ENCODE peak calls at places on chromosome 9, in five cellular contexts. A is HFF-Myc, U is GM13977, L is PC-9, F is HCT116. I is an unnamed sample.

GRCh38 chr9:114681594-114682332 is at the start of gene TEX48:
- DNase-seq in U (peak), F (peak), A (peak), L (peak), I (peak)

GRCh38 chr9:78163834-78164233 is 72.0 kb upstream of the CEP78 start:
- DNase-seq in L (no peak), U (no peak), F (no peak), A (no peak), I (no peak)

GRCh38 chr9:125854553-125855275 is 107.5 kb downstream of the PBX3 start:
- DNase-seq in U (no peak), F (no peak), A (no peak), L (peak), I (no peak)

GRCh38 chr9:2418619-2419018 is 203.0 kb upstream of the VLDLR start:
- DNase-seq in F (no peak), L (no peak), U (no peak), A (peak), I (no peak)

GRCh38 chr9:135612437-135612836 is 26.9 kb downstream of the GLT6D1 start:
- DNase-seq in U (no peak), L (no peak), F (no peak), A (no peak), I (no peak)

GRCh38 chr9:136019681-136020060 is 58.5 kb upstream of the UBAC1 start:
- DNase-seq in L (no peak), F (no peak), A (no peak), U (no peak), I (no peak)

GRCh38 chr9:76374702-76375543 is 19.3 kb downstream of the RFK start:
- DNase-seq in L (peak), U (no peak), F (no peak), A (peak), I (no peak)

GRCh38 chr9:68533678-68534077 is 7.0 kb downstream of the TMEM252 start:
- DNase-seq in U (no peak), F (no peak), L (no peak), A (no peak), I (no peak)

GRCh38 chr9:967436-967835 is 9.0 kb upstream of the DMRT3 start:
- DNase-seq in U (no peak), F (no peak), L (no peak), A (no peak), I (no peak)

DNA sequence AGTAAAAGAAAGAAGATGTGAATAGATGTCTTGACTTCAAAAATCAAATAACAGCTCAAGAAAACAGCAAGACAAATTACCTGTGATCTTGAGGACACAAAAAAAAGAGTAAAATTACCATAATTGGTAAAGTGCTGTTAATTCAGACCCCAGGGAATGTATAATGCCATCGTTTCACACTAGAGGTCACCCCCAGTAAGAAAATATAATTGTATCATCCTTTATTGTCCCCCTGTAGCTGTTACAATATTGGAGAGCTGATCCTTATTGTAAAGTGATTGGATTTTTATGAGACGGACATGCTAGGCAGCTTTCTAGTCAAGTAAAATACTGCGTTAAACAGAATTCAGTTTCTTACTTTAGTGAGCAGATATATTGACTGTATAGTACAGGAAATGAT is 377.0 kb downstream of the TLE1 start:
- DNase-seq in L (no peak), U (no peak), F (no peak), A (no peak), I (no peak)
- TF ChIP-seq CTCF in L (no peak), U (no peak), F (peak), A (no peak), I (no peak)

GRCh38 chr9:127448112-127448805 is 2.9 kb downstream of the RPL12 start:
- DNase-seq in F (no peak), A (no peak), L (no peak), U (no peak), I (no peak)

GRCh38 chr9:127449332-127449966 is 1.8 kb downstream of the RPL12 start:
- DNase-seq in A (no peak), L (no peak), U (no peak), F (no peak), I (no peak)

GRCh38 chr9:127451681-127452480 is 571 bp downstream of the LRSAM1 start:
- DNase-seq in L (peak), F (no peak), A (peak), U (peak), I (peak)

GRCh38 chr9:127450831-127451680 is at the start of the genes LRSAM1 and RPL12:
- DNase-seq in A (peak), L (peak), U (peak), F (peak), I (peak)

DNA sequence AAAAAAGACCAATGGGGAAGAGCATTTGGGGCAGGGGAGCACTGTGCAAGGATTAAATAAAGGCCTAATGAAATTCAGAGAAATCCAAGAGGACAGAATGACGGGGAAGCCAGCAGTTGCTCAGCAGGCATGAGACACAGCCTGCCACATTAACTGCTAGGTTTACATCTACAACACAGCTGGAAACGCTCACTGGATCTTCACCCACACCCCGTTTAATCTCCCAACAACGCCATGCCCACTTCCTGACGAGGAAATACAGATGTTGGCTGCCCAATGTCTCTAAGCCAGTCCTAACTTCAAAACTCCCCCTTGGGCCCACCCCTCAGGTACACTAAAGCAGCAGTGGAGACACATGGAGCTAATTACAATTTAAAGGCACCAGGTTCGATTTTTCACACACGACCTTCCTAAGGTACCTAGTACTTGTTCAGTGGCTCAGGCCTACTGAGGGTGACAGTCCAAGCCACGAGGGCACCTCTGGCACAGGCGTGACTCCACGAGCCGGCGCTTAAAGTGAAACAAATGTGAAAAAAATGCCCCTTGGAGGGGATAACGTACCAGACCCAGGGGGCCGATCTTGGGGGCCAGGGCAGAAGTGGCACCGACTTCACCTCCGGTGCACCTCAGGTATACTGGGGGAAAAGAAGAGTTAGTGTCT is 906 bp downstream of the RPL12 start:
- DNase-seq in F (no peak), U (no peak), A (no peak), L (no peak), I (no peak)
- TF ChIP-seq CTCF in F (no peak), U (no peak), A (no peak), L (no peak), I (no peak)

DNA sequence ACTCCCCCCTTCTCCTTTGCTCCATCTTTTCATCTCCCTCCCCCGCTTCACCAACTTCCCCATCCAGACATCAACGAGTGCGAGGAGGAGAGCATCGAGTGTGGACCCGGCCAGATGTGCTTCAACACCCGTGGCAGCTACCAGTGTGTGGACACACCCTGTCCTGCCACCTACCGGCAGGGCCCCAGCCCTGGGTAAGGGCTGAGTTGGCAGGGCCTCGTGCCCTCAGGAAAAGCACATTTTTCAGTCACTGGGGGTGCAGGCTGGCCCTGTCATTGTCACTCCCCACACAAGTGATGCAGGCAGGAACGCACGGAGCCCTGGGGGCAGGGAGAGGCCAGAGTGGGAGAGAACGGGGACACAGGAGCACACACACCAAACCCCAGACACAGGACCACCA is 12.4 kb upstream of the ASS1 start:
- DNase-seq in A (no peak), L (no peak), U (no peak), F (no peak), I (no peak)
- TF ChIP-seq CTCF in A (peak), L (no peak), U (peak), F (peak), I (no peak)

GRCh38 chr9:131621551-131622321 is 76.4 kb downstream of the PRRT1B start:
- DNase-seq in F (no peak), L (no peak), U (peak), A (no peak), I (no peak)

GRCh38 chr9:131620764-131621520 is 75.6 kb downstream of the PRRT1B start:
- DNase-seq in A (no peak), U (no peak), F (no peak), L (no peak), I (no peak)

GRCh38 chr9:131618071-131618479 is 72.8 kb downstream of the PRRT1B start:
- DNase-seq in U (no peak), F (no peak), L (no peak), A (no peak), I (no peak)

GRCh38 chr9:131618785-131619184 is 73.5 kb downstream of the PRRT1B start:
- DNase-seq in U (no peak), F (no peak), A (no peak), L (no peak), I (no peak)

DNA sequence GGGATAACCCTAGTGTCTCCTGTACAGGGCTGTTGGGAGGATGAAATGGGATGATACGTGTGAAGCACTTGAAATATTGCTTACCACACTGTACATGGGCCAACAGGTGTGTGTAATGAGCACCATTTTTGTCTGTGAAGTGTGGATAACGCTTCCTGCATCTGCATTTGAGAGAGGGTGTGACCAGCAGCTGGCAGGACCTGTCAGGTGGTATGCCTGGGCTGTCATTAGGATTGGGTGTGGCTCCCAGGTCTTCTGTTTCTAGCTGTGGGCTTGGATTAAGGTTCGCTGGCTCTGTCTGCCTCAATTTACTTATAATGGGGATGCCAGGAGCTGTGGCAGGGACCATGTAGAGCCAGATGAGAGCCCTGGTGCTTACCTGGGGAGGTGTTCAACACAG is 74.4 kb downstream of the PRRT1B start:
- DNase-seq in F (no peak), U (no peak), A (no peak), L (no peak), I (no peak)
- TF ChIP-seq CTCF in F (no peak), U (no peak), A (no peak), L (no peak), I (no peak)

DNA sequence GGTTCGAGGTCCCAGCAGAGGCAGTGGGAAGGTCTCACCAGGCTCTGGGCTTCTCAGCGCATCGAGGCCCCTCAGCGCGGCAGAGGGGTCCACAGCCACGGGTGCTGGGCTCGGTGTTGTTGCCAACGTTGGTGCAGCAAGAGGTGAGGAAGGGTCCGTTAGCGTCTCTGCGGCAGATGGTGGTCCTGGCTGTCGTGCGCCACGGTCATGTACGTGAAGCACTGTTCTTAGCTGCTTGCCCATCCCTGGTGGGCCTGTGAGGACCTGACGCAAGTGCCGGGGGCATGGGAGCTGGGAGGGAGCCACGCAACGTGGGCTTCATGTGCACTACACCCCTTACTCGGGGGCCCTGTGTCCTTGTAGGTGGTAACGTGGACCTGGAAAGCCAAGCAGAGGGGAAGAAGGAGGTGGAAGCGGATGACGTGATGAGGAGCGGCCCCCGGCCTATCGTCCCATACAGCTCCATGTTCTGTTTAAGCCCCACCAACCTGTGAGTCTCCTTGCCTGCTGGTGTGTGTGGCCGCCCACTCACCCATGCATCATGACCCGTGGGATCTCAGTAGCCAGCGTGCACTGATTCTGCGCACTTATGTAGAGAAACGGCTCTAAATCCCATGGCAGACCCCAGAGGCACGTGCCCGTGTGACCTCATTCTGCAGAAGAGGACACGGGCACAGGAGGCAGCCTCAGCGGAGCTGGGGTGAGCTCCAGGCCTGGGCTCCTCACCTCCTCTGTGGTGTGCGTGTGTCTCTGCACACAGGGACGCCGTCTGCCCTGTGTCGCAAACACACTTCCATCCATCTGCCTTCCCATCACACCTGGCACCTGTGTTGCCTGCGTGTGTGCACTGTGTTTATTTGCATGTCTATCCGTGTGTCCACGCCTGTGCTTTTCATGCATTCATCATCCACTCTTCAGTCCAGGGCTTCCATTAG is 166.1 kb downstream of the CACNA1B start:
- DNase-seq in L (no peak), A (no peak), F (no peak), U (no peak), I (no peak)
- TF ChIP-seq CTCF in L (no peak), A (no peak), F (no peak), U (no peak), I (no peak)

DNA sequence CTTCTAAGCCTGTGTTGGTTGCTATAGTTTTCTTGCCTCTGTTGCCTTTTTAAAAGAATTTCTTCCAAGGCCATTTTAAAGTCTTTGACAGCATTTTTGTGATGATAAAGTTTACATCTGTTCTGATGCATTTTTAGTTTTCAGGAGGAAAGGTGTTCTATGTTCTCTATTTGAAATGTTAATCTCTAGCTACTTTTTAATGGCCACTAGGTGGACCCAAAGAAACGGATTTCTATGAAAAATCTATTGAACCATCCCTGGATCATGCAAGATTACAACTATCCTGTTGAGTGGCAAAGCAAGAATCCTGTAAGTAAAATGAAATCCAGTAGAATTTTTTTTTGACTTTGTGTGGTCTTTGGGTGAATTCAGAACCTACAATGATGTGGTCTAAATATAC is 60.2 kb downstream of the MELK start:
- DNase-seq in A (peak), F (peak), L (no peak), U (peak), I (no peak)
- TF ChIP-seq CTCF in A (peak), F (peak), L (peak), U (peak), I (peak)

DNA sequence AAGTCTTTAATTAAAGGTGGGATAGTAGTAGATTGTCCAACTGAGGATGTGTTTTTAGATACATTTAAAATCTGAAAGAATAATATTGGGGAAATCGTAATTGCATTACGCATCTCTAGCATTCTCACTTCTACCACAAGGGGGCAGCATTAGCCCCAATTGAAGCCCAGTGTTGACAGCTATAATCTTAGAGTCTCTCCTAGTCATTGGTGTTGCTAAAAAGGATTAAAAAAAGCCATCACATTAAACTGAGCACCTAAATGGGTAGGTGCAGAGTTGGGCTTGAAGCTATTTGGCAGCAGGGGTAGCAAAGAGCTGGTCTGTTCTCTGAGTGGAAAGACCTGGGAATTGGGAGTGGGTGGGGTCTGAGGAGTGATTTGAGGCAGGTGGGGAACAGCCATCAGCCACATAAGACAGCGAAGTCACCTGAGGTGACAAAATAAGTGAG is 177.2 kb downstream of the OSTF1 start:
- DNase-seq in A (peak), F (peak), U (peak), L (no peak), I (peak)
- TF ChIP-seq CTCF in A (peak), F (peak), U (peak), L (peak), I (peak)

GRCh38 chr9:90874194-90874593 is 72.6 kb downstream of the SYK start:
- DNase-seq in U (no peak), L (no peak), A (no peak), F (no peak), I (no peak)
- TF ChIP-seq CTCF in U (no peak), L (no peak), A (peak), F (no peak), I (no peak)

I was measured in GM20000.